ENCODE peak calls at places on chromosomes 2 and 18, in five cellular contexts. H, Q, P, W and Y are unnamed samples.

GRCh38 chr18:70377317-70377799 is 88.5 kb downstream of the SOCS6 start:
- DNase-seq in W (no peak), H (peak), P (no peak), Q (no peak), Y (no peak)

GRCh38 chr2:17541514-17541950 is 1.0 kb downstream of the VSNL1 start:
- DNase-seq in P (peak), H (no peak), W (no peak), Q (no peak), Y (no peak)

GRCh38 chr2:74835831-74836674 is 2.1 kb downstream of the HK2 start:
- DNase-seq in W (no peak), H (peak), P (peak), Q (peak), Y (peak)

GRCh38 chr2:46445561-46445960 is 33.8 kb upstream of the TMEM247 start:
- DNase-seq in W (no peak), P (no peak), Q (no peak), H (no peak), Y (no peak)

GRCh38 chr2:18589354-18589753 is at the start of gene NT5C1B:
- DNase-seq in P (peak), W (no peak), Q (no peak), H (no peak), Y (no peak)

GRCh38 chr2:28590496-28591301 is 94.8 kb downstream of the PLB1 start:
- DNase-seq in W (no peak), H (no peak), P (peak), Q (no peak), Y (no peak)

GRCh38 chr2:53373126-53373525 is 394.5 kb upstream of the CHAC2 start:
- DNase-seq in Q (no peak), W (no peak), H (no peak), P (no peak), Y (no peak)

GRCh38 chr2:241776336-241777166 is at the start of gene GAL3ST2:
- DNase-seq in P (no peak), H (no peak), W (no peak), Q (no peak), Y (no peak)

GRCh38 chr2:106734165-106734564 is 151.8 kb downstream of the ST6GAL2 start:
- DNase-seq in H (no peak), Q (no peak), P (no peak), W (no peak), Y (no peak)

GRCh38 chr2:46188041-46188715 is 109.0 kb upstream of the EPAS1 start:
- DNase-seq in W (no peak), Q (no peak), P (no peak), H (no peak), Y (no peak)

GRCh38 chr2:70659551-70659950 is 105.9 kb upstream of the TGFA start:
- DNase-seq in W (no peak), H (no peak), P (no peak), Q (no peak), Y (no peak)

GRCh38 chr2:38116762-38117161 is 40.8 kb upstream of the CYP1B1 start:
- DNase-seq in W (no peak), Q (no peak), P (peak), H (no peak), Y (no peak)

GRCh38 chr18:79191956-79192355 is 122.8 kb downstream of the ATP9B start:
- DNase-seq in Q (no peak), W (no peak), P (no peak), H (no peak), Y (peak)

GRCh38 chr2:207473203-207473865 is 56.4 kb upstream of the CREB1 start:
- DNase-seq in H (no peak), Q (no peak), P (peak), W (no peak), Y (peak)

GRCh38 chr2:136322436-136322835 is 204.5 kb upstream of the CXCR4 start:
- DNase-seq in Q (no peak), H (no peak), P (no peak), W (no peak), Y (no peak)

GRCh38 chr2:204923957-204924356 is 378.7 kb downstream of the PARD3B start:
- DNase-seq in Q (no peak), H (no peak), W (no peak), P (no peak), Y (no peak)

GRCh38 chr2:147884796-147885195 is 40.0 kb downstream of the ACVR2A start:
- DNase-seq in W (no peak), Q (no peak), H (no peak), P (no peak), Y (peak)

GRCh38 chr2:73998933-73999332 is 14.2 kb downstream of the TET3 start:
- DNase-seq in H (no peak), Q (no peak), W (no peak), P (no peak), Y (no peak)

GRCh38 chr2:158969717-158970521 is 1.5 kb downstream of the TANC1 start:
- DNase-seq in W (peak), Q (no peak), P (peak), H (no peak), Y (no peak)

GRCh38 chr18:46601338-46601908 is 55.6 kb downstream of the LOXHD1 start:
- DNase-seq in W (no peak), Q (no peak), H (no peak), P (no peak), Y (no peak)

GRCh38 chr2:173001664-173002604 is 73.7 kb upstream of the MAP3K20 start:
- DNase-seq in W (no peak), P (no peak), Q (no peak), H (no peak), Y (no peak)

GRCh38 chr2:200615247-200615646 is 29.4 kb downstream of the AOX1 start:
- DNase-seq in H (peak), W (no peak), P (peak), Q (no peak), Y (no peak)

GRCh38 chr18:2939317-2939716 is 73.6 kb downstream of the LPIN2 start:
- DNase-seq in H (peak), P (no peak), Q (no peak), W (no peak), Y (no peak)

GRCh38 chr2:158715352-158715751 is 79.8 kb upstream of the DAPL1 start:
- DNase-seq in P (no peak), Q (no peak), W (no peak), H (no peak), Y (no peak)

GRCh38 chr2:96531872-96532505 is 4.6 kb upstream of the ARID5A start:
- DNase-seq in W (peak), P (peak), H (peak), Q (peak), Y (peak)

GRCh38 chr2:3041841-3042600 is 335.6 kb downstream of the EIPR1 start:
- DNase-seq in Q (no peak), P (no peak), H (no peak), W (peak), Y (no peak)

GRCh38 chr2:233402346-233402745 is 48.1 kb downstream of the DGKD start:
- DNase-seq in Q (no peak), P (no peak), H (no peak), W (no peak), Y (no peak)

GRCh38 chr2:166651080-166651675 is 157.1 kb upstream of the SCN7A start:
- DNase-seq in W (no peak), Q (no peak), P (no peak), H (no peak), Y (no peak)

GRCh38 chr2:191688934-191689695 is 11.2 kb downstream of the NABP1 start:
- DNase-seq in W (no peak), Q (no peak), P (peak), H (peak), Y (no peak)

GRCh38 chr18:58937913-58938312 is 73.2 kb downstream of the ZNF532 start:
- DNase-seq in W (no peak), Q (no peak), H (no peak), P (no peak), Y (no peak)

GRCh38 chr2:167380555-167380954 is 492.3 kb downstream of the XIRP2 start:
- DNase-seq in P (no peak), Q (no peak), W (no peak), H (no peak), Y (no peak)

GRCh38 chr18:44731160-44731865 is 50.6 kb downstream of the SETBP1 start:
- DNase-seq in W (no peak), Q (no peak), P (no peak), H (no peak), Y (no peak)

GRCh38 chr2:118971245-118972122 is 29.5 kb downstream of the MARCO start:
- DNase-seq in W (no peak), Q (no peak), H (no peak), P (peak), Y (no peak)

GRCh38 chr2:42787424-42787787 is 5.0 kb downstream of the HAAO start:
- DNase-seq in H (no peak), W (no peak), Q (no peak), P (no peak), Y (no peak)

GRCh38 chr2:233031556-233032500 is 644 bp upstream of the NEU2 start:
- DNase-seq in H (no peak), P (no peak), W (no peak), Q (no peak), Y (no peak)

GRCh38 chr2:102052367-102052764 is 60.6 kb downstream of the IL1R2 start:
- DNase-seq in W (no peak), H (no peak), Q (no peak), P (no peak), Y (no peak)

GRCh38 chr2:104851236-104852160 is 2.4 kb upstream of the POU3F3 start:
- DNase-seq in Q (peak), P (no peak), W (no peak), H (no peak), Y (no peak)

GRCh38 chr2:120180066-120180465 is 43.1 kb downstream of the TMEM185B start:
- DNase-seq in W (no peak), H (no peak), P (no peak), Q (no peak), Y (no peak)

GRCh38 chr18:68387246-68387645 is 327.7 kb downstream of the TMX3 start:
- DNase-seq in H (no peak), P (peak), W (no peak), Q (no peak), Y (no peak)